ENCODE peak calls at places on chromosomes 13 and 19, in four cellular contexts. One of them, this sample, is unnamed. For H3K4me1, the result is how much of the 10 kb centered on the place peaks cover.

GRCh38 chr19:58325623-58326022 is 1.2 kb upstream of the ZSCAN22 start:
- DNase-seq in fibroblast of lung: no peak
- DNase-seq in hepatocyte: no peak
- DNase-seq in OCI-LY7: no peak
- DNase-seq in this sample: no peak

GRCh38 chr19:7152568-7152967 is 83.1 kb downstream of the ZNF557 start:
- DNase-seq in OCI-LY7: peak
- DNase-seq in hepatocyte: no peak
- DNase-seq in fibroblast of lung: no peak
- DNase-seq in this sample: no peak

GRCh38 chr13:46374710-46375109 is 12.3 kb downstream of the RUBCNL start:
- DNase-seq in hepatocyte: no peak
- DNase-seq in OCI-LY7: peak
- DNase-seq in fibroblast of lung: no peak
- DNase-seq in this sample: no peak

GRCh38 chr13:48068036-48068435 is 26.9 kb downstream of the MED4 start:
- DNase-seq in hepatocyte: no peak
- DNase-seq in OCI-LY7: no peak
- DNase-seq in fibroblast of lung: no peak
- DNase-seq in this sample: no peak

GRCh38 chr13:85709072-85709471 is 90.1 kb downstream of the SLITRK6 start:
- DNase-seq in OCI-LY7: no peak
- DNase-seq in hepatocyte: no peak
- DNase-seq in fibroblast of lung: peak
- DNase-seq in this sample: no peak

GRCh38 chr13:114105351-114106225 is 26.8 kb downstream of the RASA3 start:
- DNase-seq in fibroblast of lung: no peak
- DNase-seq in hepatocyte: no peak
- DNase-seq in OCI-LY7: no peak
- DNase-seq in this sample: no peak

GRCh38 chr19:42279902-42280760 is 11.1 kb downstream of the CIC start:
- DNase-seq in hepatocyte: peak
- DNase-seq in fibroblast of lung: peak
- DNase-seq in OCI-LY7: peak
- DNase-seq in this sample: peak

GRCh38 chr13:64248371-64249065 is 2832.9 kb upstream of the PCDH20 start:
- DNase-seq in fibroblast of lung: no peak
- DNase-seq in hepatocyte: no peak
- DNase-seq in OCI-LY7: no peak
- DNase-seq in this sample: no peak

GRCh38 chr13:55761986-55762385 is 1378.7 kb upstream of the PRR20A start:
- DNase-seq in OCI-LY7: no peak
- DNase-seq in fibroblast of lung: no peak
- DNase-seq in hepatocyte: no peak
- DNase-seq in this sample: no peak

GRCh38 chr19:11088508-11089253 is 582 bp upstream of the LDLR start:
- DNase-seq in hepatocyte: peak
- DNase-seq in OCI-LY7: no peak
- DNase-seq in fibroblast of lung: peak
- DNase-seq in this sample: no peak

GRCh38 chr13:106118996-106119395 is 416.5 kb downstream of the EFNB2 start:
- DNase-seq in OCI-LY7: no peak
- DNase-seq in fibroblast of lung: no peak
- DNase-seq in hepatocyte: no peak
- DNase-seq in this sample: no peak

GRCh38 chr13:106919093-106919492 is 351.2 kb upstream of the ARGLU1 start:
- DNase-seq in hepatocyte: no peak
- DNase-seq in fibroblast of lung: no peak
- DNase-seq in OCI-LY7: peak
- DNase-seq in this sample: no peak

GRCh38 chr19:1513492-1514294 is 874 bp upstream of the ADAMTSL5 start:
- DNase-seq in hepatocyte: peak
- DNase-seq in fibroblast of lung: peak
- DNase-seq in OCI-LY7: peak
- DNase-seq in this sample: peak

GRCh38 chr19:54364775-54365257 is at the start of gene LAIR1:
- DNase-seq in hepatocyte: no peak
- DNase-seq in fibroblast of lung: no peak
- DNase-seq in OCI-LY7: peak
- DNase-seq in this sample: peak

GRCh38 chr13:33536639-33537425 is 251.3 kb upstream of the STARD13 start:
- DNase-seq in OCI-LY7: no peak
- DNase-seq in hepatocyte: no peak
- DNase-seq in fibroblast of lung: peak
- DNase-seq in this sample: no peak

GRCh38 chr13:97124237-97124636 is 97.9 kb upstream of the MBNL2 start:
- DNase-seq in fibroblast of lung: no peak
- DNase-seq in hepatocyte: no peak
- DNase-seq in OCI-LY7: no peak
- DNase-seq in this sample: no peak

GRCh38 chr13:29924482-29924884 is 74.1 kb upstream of the UBL3 start:
- DNase-seq in hepatocyte: peak
- DNase-seq in fibroblast of lung: peak
- DNase-seq in OCI-LY7: no peak
- DNase-seq in this sample: no peak

GRCh38 chr13:34967851-34968562 is 25.9 kb downstream of the NBEA start:
- DNase-seq in hepatocyte: no peak
- DNase-seq in fibroblast of lung: no peak
- DNase-seq in OCI-LY7: no peak
- DNase-seq in this sample: no peak

GRCh38 chr19:18322318-18322758 is 538 bp downstream of the LSM4 start:
- DNase-seq in fibroblast of lung: peak
- DNase-seq in hepatocyte: peak
- DNase-seq in OCI-LY7: peak
- DNase-seq in this sample: no peak

GRCh38 chr13:43129511-43130130 is 106.2 kb downstream of the DNAJC15 start:
- DNase-seq in OCI-LY7: no peak
- DNase-seq in fibroblast of lung: no peak
- DNase-seq in hepatocyte: no peak
- DNase-seq in this sample: no peak

GRCh38 chr19:18833849-18834643 is 2.3 kb downstream of the UPF1 start:
- DNase-seq in hepatocyte: peak
- DNase-seq in fibroblast of lung: no peak
- DNase-seq in OCI-LY7: no peak
- DNase-seq in this sample: no peak

GRCh38 chr13:48072304-48072703 is 22.6 kb downstream of the MED4 start:
- DNase-seq in hepatocyte: no peak
- DNase-seq in OCI-LY7: no peak
- DNase-seq in fibroblast of lung: no peak
- DNase-seq in this sample: no peak

GRCh38 chr19:35161434-35161743 is 6.9 kb downstream of the FXYD5 start:
- DNase-seq in OCI-LY7: no peak
- DNase-seq in fibroblast of lung: no peak
- DNase-seq in hepatocyte: no peak
- DNase-seq in this sample: no peak

GRCh38 chr19:10408511-10409291 is 5.4 kb upstream of the CDC37 start:
- DNase-seq in OCI-LY7: peak
- DNase-seq in fibroblast of lung: no peak
- DNase-seq in hepatocyte: no peak
- DNase-seq in this sample: peak

GRCh38 chr19:51020988-51021651 is 1.6 kb upstream of the KLK10 start:
- DNase-seq in fibroblast of lung: peak
- DNase-seq in OCI-LY7: peak
- DNase-seq in hepatocyte: peak
- DNase-seq in this sample: peak

GRCh38 chr19:33676999-33677665 is 55.4 kb downstream of the CHST8 start:
- DNase-seq in hepatocyte: no peak
- DNase-seq in OCI-LY7: no peak
- DNase-seq in fibroblast of lung: no peak
- DNase-seq in this sample: no peak

GRCh38 chr19:41748012-41748411 is 7.3 kb upstream of the CEACAM6 start:
- DNase-seq in OCI-LY7: no peak
- DNase-seq in fibroblast of lung: no peak
- DNase-seq in hepatocyte: no peak
- DNase-seq in this sample: no peak

GRCh38 chr13:41694902-41695301 is 237.6 kb downstream of the RGCC start:
- DNase-seq in OCI-LY7: peak
- DNase-seq in fibroblast of lung: peak
- DNase-seq in hepatocyte: peak
- DNase-seq in this sample: no peak

GRCh38 chr13:22880756-22881701 is 299.8 kb upstream of the SGCG start:
- DNase-seq in fibroblast of lung: no peak
- DNase-seq in OCI-LY7: no peak
- DNase-seq in hepatocyte: no peak
- DNase-seq in this sample: no peak

GRCh38 chr19:8515317-8515716 is 1.4 kb upstream of the ZNF414 start:
- DNase-seq in hepatocyte: no peak
- DNase-seq in OCI-LY7: no peak
- DNase-seq in fibroblast of lung: no peak
- DNase-seq in this sample: peak

GRCh38 chr19:3270908-3271307 is 46.4 kb downstream of the CELF5 start:
- DNase-seq in OCI-LY7: peak
- DNase-seq in fibroblast of lung: peak
- DNase-seq in hepatocyte: peak
- DNase-seq in this sample: no peak

GRCh38 chr19:8094336-8094735 is 41.8 kb downstream of the CCL25 start:
- DNase-seq in OCI-LY7: no peak
- DNase-seq in hepatocyte: no peak
- DNase-seq in fibroblast of lung: no peak
- DNase-seq in this sample: no peak

GRCh38 chr13:45621950-45622349 is 6.4 kb upstream of the ERICH6B start:
- DNase-seq in OCI-LY7: no peak
- DNase-seq in fibroblast of lung: no peak
- DNase-seq in hepatocyte: no peak
- DNase-seq in this sample: no peak

GRCh38 chr13:112141643-112142400 is 74.9 kb downstream of the SOX1 start:
- DNase-seq in hepatocyte: no peak
- DNase-seq in OCI-LY7: no peak
- DNase-seq in fibroblast of lung: no peak
- DNase-seq in this sample: no peak

DNA sequence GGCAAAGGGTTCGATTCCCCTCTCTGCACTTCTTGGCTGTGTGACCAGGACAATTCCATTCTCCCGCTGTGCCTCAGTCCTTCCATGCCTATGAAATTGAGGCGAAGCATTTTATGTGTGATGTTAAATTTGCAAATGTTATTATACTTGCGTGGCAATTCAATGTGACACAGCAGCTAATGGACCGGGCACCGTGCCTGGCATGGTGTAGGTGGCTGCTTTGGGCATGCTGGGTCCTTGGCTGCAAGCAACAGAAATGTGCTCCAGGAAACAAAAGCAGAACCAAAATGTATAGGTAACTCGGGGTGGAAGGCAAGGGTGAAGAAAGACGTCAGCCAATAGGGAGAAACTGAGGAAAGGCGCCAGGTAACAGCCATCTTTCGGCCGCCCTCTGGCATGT is 37.1 kb downstream of the TINCR start:
- DNase-seq in fibroblast of lung: no peak
- DNase-seq in OCI-LY7: no peak
- DNase-seq in hepatocyte: no peak
- DNase-seq in this sample: no peak
- H3K4me3 ChIP-seq in fibroblast of lung: no peak
- H3K4me3 ChIP-seq in OCI-LY7: no peak
- H3K4me3 ChIP-seq in hepatocyte: no peak
- H3K4me3 ChIP-seq in this sample: no peak

GRCh38 chr19:40266912-40267600 is 18.1 kb downstream of the AKT2 start:
- DNase-seq in hepatocyte: no peak
- DNase-seq in OCI-LY7: no peak
- DNase-seq in fibroblast of lung: no peak
- DNase-seq in this sample: no peak
- H3K4me1 ChIP-seq in hepatocyte: under half
- H3K4me1 ChIP-seq in OCI-LY7: under half
- H3K4me1 ChIP-seq in fibroblast of lung: under half
- H3K4me1 ChIP-seq in this sample: under half

GRCh38 chr13:49437705-49438104 is 6.2 kb downstream of the CAB39L start:
- DNase-seq in OCI-LY7: no peak
- DNase-seq in fibroblast of lung: no peak
- DNase-seq in hepatocyte: no peak
- DNase-seq in this sample: no peak
- H3K27ac ChIP-seq in OCI-LY7: no peak
- H3K27ac ChIP-seq in fibroblast of lung: no peak
- H3K27ac ChIP-seq in hepatocyte: no peak
- H3K27ac ChIP-seq in this sample: no peak

DNA sequence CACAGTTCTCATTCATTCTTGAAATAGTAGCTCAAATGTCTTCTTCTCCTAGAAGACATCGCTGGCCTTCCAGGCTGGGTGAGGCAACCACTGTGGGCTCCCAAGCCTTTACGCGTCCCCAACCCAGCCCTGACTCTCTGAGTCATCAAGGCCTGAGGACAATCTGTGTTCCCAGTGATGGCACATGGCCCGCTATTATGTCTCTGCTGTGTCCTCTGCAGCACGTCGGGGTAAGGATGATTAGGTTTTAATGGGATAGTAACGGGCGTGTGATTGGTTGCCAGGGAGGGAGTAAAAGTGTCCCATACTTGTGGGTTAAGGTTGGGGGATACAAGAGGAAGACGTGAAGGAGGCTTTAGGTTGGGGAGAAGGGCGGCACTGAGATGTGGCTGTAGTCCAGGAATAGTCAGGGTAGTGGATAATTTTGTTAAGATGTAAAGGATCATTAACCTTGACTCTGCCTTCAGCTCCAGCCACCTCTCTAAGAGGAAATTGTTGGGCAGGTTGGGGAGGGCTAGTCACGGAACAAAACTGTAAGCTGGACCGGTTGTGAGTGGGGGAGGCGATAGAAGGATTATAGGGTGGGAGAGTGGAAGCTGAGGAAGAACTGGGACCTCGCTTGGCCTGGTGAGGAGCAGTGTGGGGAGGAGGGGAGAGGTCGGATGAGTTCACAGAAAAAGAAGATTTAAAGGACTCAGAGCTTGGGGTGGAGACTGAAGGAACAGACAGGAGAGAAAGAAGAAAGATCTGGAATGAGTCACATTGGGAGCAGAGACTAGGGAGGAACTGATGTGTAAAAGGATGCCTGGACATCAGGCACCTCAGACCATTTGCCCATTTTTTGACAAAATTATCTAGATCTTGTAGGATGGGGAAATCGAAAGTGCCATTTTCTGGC is 27.9 kb upstream of the IGFL1 start:
- DNase-seq in fibroblast of lung: no peak
- DNase-seq in hepatocyte: no peak
- DNase-seq in OCI-LY7: no peak
- DNase-seq in this sample: no peak
- H3K4me3 ChIP-seq in fibroblast of lung: no peak
- H3K4me3 ChIP-seq in hepatocyte: no peak
- H3K4me3 ChIP-seq in OCI-LY7: no peak
- H3K4me3 ChIP-seq in this sample: no peak

GRCh38 chr13:50285283-50285682 is 270.0 kb downstream of the KCNRG start:
- DNase-seq in hepatocyte: no peak
- DNase-seq in fibroblast of lung: no peak
- DNase-seq in OCI-LY7: no peak
- DNase-seq in this sample: no peak

GRCh38 chr13:50280538-50280937 is 265.3 kb downstream of the KCNRG start:
- DNase-seq in fibroblast of lung: no peak
- DNase-seq in OCI-LY7: no peak
- DNase-seq in hepatocyte: no peak
- DNase-seq in this sample: no peak

GRCh38 chr13:50282016-50282415 is 266.8 kb downstream of the KCNRG start:
- DNase-seq in hepatocyte: no peak
- DNase-seq in fibroblast of lung: no peak
- DNase-seq in OCI-LY7: no peak
- DNase-seq in this sample: no peak

GRCh38 chr13:50284540-50284939 is 269.3 kb downstream of the KCNRG start:
- DNase-seq in fibroblast of lung: no peak
- DNase-seq in OCI-LY7: peak
- DNase-seq in hepatocyte: no peak
- DNase-seq in this sample: no peak

GRCh38 chr13:50283017-50283416 is 267.8 kb downstream of the KCNRG start:
- DNase-seq in hepatocyte: no peak
- DNase-seq in OCI-LY7: no peak
- DNase-seq in fibroblast of lung: no peak
- DNase-seq in this sample: no peak
- H3K4me1 ChIP-seq in hepatocyte: under half
- H3K4me1 ChIP-seq in OCI-LY7: under half
- H3K4me1 ChIP-seq in fibroblast of lung: under half
- H3K4me1 ChIP-seq in this sample: under half

This sample was measured in naive thymus-derived CD4-positive, alpha-beta T cell.